ENCODE peak calls at places on chromosomes 1 and 21, in ten cellular contexts. R is sigmoid colon; E is CD4-positive, alpha-beta memory T cell; L is IMR-90; P is cardiac muscle cell; Q is aorta; K is A549; Y is hepatocyte; S is CD4-positive, CD25-positive, alpha-beta regulatory T cell; N is endodermal cell. V is an unnamed sample. For H3K4me1, the result is how much of the 10 kb centered on the place peaks cover.

GRCh38 chr1:2788506-2789163 is 12.9 kb downstream of the TTC34 start:
- DNase-seq in K (no peak), Y (no peak), L (no peak), Q (no peak), P (no peak), N (no peak), S (no peak), E (no peak), R (peak), V (peak)

GRCh38 chr1:95223110-95223509 is 10.9 kb upstream of the RWDD3 start:
- DNase-seq in S (no peak), Y (peak), K (no peak), P (peak), N (no peak), Q (no peak), R (no peak), L (peak), E (no peak), V (no peak)

GRCh38 chr21:25836396-25836795 is 101.6 kb downstream of the GABPA start:
- DNase-seq in P (peak), L (no peak), Q (no peak), S (no peak), Y (no peak), N (no peak), E (no peak), R (no peak), K (no peak), V (no peak)

GRCh38 chr1:41874903-41875411 is 43.8 kb downstream of the HIVEP3 start:
- DNase-seq in R (no peak), Y (no peak), Q (no peak), S (no peak), L (no peak), K (no peak), P (no peak), N (peak), E (no peak), V (no peak)

GRCh38 chr21:25967566-25968438 is 202.8 kb downstream of the APP start:
- DNase-seq in L (no peak), Y (no peak), S (peak), E (no peak), P (peak), N (no peak), R (no peak), K (no peak), Q (no peak), V (no peak)

GRCh38 chr21:45555557-45556301 is 13.5 kb upstream of the SLC19A1 start:
- DNase-seq in Y (peak), N (peak), S (no peak), P (peak), K (peak), R (peak), Q (peak), E (peak), L (peak), V (peak)

GRCh38 chr21:45995686-45996179 is 14.2 kb downstream of the COL6A1 start:
- DNase-seq in E (no peak), K (peak), R (peak), L (no peak), Q (peak), S (no peak), P (no peak), Y (peak), N (peak), V (no peak)

GRCh38 chr1:2258996-2259395 is 30.9 kb downstream of the SKI start:
- DNase-seq in Q (no peak), P (no peak), Y (no peak), E (peak), L (no peak), R (no peak), N (no peak), S (peak), K (no peak), V (peak)

GRCh38 chr1:89065077-89065868 is at the start of gene GBP1:
- DNase-seq in R (no peak), Y (peak), L (peak), S (peak), E (peak), Q (no peak), N (no peak), K (no peak), P (peak), V (no peak)

GRCh38 chr21:41168391-41169257 is 664 bp downstream of the BACE2 start:
- DNase-seq in E (no peak), L (peak), R (peak), P (peak), N (peak), K (peak), Q (peak), S (peak), Y (peak), V (peak)

GRCh38 chr1:17148950-17149608 is 29.8 kb upstream of the PADI2 start:
- DNase-seq in E (no peak), K (no peak), P (peak), R (no peak), L (no peak), Q (no peak), Y (no peak), S (no peak), N (no peak), V (no peak)

GRCh38 chr1:119742193-119742592 is 26.5 kb downstream of the HMGCS2 start:
- DNase-seq in N (no peak), P (no peak), Q (peak), E (no peak), R (no peak), Y (no peak), L (peak), S (no peak), K (no peak), V (no peak)

GRCh38 chr1:158112994-158113758 is 67.5 kb upstream of the CD1D start:
- DNase-seq in S (peak), E (no peak), Y (peak), L (peak), Q (no peak), R (no peak), K (peak), N (peak), P (peak), V (no peak)
- H3K4me3 ChIP-seq in S (no peak), E (peak), Y (peak), L (peak), Q (peak), R (peak), K (peak), N (peak), P (peak), V (peak)

GRCh38 chr1:33275706-33276572 is 19.6 kb downstream of the ZNF362 start:
- DNase-seq in Q (peak), K (no peak), S (no peak), R (peak), Y (no peak), N (no peak), P (no peak), L (no peak), E (no peak), V (peak)
- H3K27ac ChIP-seq in Q (no peak), K (no peak), S (no peak), R (no peak), Y (no peak), N (no peak), P (no peak), L (no peak), E (no peak), V (no peak)

DNA sequence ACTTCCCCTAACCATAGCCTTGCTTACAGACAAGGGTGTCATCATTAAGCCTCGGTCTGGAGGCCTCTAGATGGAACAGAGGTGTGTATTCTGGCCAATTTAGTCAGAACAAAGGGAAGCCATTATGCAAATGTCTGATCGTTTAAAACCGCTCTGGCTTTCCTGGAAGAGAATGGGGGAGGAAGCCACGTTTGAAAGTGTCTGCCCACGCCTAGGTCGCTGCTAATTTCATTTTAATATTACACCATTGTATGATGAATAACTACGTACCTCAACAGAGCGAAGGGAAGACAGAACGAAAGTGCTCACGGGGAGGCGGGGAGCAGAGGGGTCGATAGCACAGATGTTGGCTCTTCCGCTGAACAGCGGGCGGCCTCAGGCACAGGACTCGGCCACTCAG is 41.1 kb upstream of the CSF3R start:
- DNase-seq in R (peak), N (peak), L (no peak), P (no peak), E (no peak), Q (no peak), S (peak), Y (no peak), K (no peak), V (no peak)
- H3K4me1 ChIP-seq in R (under half), N (under half), L (under half), P (under half), E (under half), Q (under half), S (under half), Y (under half), K (under half), V (under half)

DNA sequence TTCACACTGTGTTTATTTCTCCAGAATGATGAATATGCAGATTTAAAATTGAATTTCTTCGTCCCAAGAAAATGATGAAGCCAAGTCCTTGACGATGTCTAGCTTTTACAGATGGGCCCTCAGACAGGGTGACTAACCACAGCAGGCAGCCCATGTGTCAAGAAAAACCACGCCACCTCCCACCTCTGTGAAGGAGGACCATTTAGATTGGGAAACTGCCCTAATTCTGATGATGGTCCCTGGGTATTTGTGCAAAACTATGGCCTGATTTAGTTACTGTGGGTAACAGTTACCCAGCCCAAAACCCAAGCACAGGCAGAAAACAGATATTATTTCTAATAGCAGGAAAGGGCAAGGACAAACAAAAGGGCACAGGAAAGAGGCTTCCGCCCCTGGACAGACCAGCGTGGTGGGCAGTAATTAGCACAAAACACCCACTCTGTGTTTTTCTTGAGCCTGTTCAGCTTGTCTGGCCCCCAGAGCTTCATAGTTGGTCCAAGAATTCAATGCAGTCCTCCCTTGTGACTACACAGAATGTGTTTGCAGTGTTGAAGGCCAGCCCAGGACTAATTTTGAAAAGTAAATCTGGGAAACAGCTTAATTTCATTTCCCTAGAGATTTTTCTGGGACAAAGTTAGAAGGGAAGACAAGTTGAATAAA is 49.3 kb upstream of the LMO4 start:
- DNase-seq in R (no peak), L (peak), S (no peak), E (no peak), K (no peak), N (no peak), Y (no peak), P (peak), Q (no peak), V (peak)
- H3K4me3 ChIP-seq in R (no peak), L (no peak), S (no peak), E (no peak), K (no peak), N (no peak), Y (no peak), P (no peak), Q (no peak), V (no peak)

DNA sequence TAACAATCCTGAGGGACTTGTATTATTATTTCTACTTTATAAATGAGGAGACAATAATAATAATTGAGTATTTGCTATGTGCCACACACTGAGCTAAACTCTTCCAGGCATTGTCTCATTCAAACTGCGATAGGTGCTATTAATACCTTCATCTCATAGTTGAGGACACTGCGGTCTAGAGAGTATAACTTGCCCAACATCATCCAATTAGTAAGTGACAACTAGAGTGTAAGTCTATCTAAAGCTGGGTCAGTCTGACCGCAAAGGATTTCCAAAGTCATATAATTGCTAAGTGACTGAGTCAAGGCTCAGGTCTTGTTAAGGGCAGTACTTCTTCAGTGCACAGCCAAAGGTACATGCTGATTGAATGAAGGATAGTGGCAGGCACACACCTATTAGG is 9.7 kb downstream of the BCL9 start:
- DNase-seq in Q (no peak), K (no peak), E (no peak), Y (no peak), P (no peak), N (no peak), S (no peak), R (no peak), L (no peak), V (no peak)
- H3K27ac ChIP-seq in Q (no peak), K (no peak), E (no peak), Y (no peak), P (no peak), N (no peak), S (no peak), R (no peak), L (no peak), V (no peak)